ENCODE peak calls at places on chromosomes 16 and 17, in nine cellular contexts. V is CD4-positive, alpha-beta memory T cell; T is spleen; S is hepatocyte; L is right lobe of liver; M is CD4-positive, alpha-beta T cell; Q is ascending aorta; P is fibroblast of lung; K is CD8-positive, alpha-beta T cell. F is an unnamed sample.

GRCh38 chr17:55661359-55661758 is 61.3 kb downstream of the TMEM100 start:
- DNase-seq in V (no peak), T (no peak), S (no peak), L (no peak), M (no peak), Q (no peak), P (no peak), K (no peak), F (no peak)

GRCh38 chr16:48720266-48720665 is 110.3 kb upstream of the N4BP1 start:
- DNase-seq in V (no peak), T (no peak), S (peak; percentile 50), L (no peak), M (no peak), Q (no peak), P (no peak), K (no peak), F (no peak)

GRCh38 chr16:55971447-55971846 is 96.3 kb upstream of the CES5A start:
- DNase-seq in V (no peak), T (no peak), S (no peak), L (no peak), M (no peak), Q (no peak), P (no peak), K (no peak), F (no peak)

GRCh38 chr16:82814059-82814458 is 187.3 kb downstream of the CDH13 start:
- DNase-seq in V (no peak), T (no peak), S (no peak), L (no peak), M (no peak), Q (no peak), P (no peak), K (no peak), F (no peak)

GRCh38 chr16:3596101-3596861 is 15.1 kb downstream of the SLX4 start:
- DNase-seq in V (no peak), T (no peak), S (no peak), L (no peak), M (no peak), Q (no peak), P (no peak), K (no peak), F (peak; percentile 63)

GRCh38 chr16:87295259-87295658 is 21.9 kb downstream of the C16orf95 start:
- DNase-seq in V (peak; percentile 17), T (no peak), S (peak; percentile 48), L (no peak), M (no peak), Q (no peak), P (no peak), K (no peak), F (no peak)

GRCh38 chr17:68101992-68102758 is 66.6 kb downstream of the KPNA2 start:
- DNase-seq in V (peak; percentile 30), T (no peak), S (peak; percentile 23), L (peak; percentile 39), M (peak; percentile 35), Q (no peak), P (no peak), K (no peak), F (no peak)

GRCh38 chr17:49600949-49601348 is 25.3 kb downstream of the NXPH3 start:
- DNase-seq in V (no peak), T (no peak), S (no peak), L (no peak), M (no peak), Q (no peak), P (peak; percentile 16), K (no peak), F (no peak)

GRCh38 chr17:55926276-55926995 is 175.6 kb downstream of the PCTP start:
- DNase-seq in V (no peak), T (no peak), S (no peak), L (no peak), M (no peak), Q (no peak), P (no peak), K (no peak), F (no peak)

GRCh38 chr17:35892091-35892637 is 12.0 kb upstream of the CCL5 start:
- DNase-seq in V (no peak), T (no peak), S (no peak), L (no peak), M (no peak), Q (no peak), P (peak; percentile 22), K (no peak), F (no peak)

GRCh38 chr17:70130274-70130673 is 39.1 kb upstream of the KCNJ2 start:
- DNase-seq in V (no peak), T (no peak), S (no peak), L (no peak), M (no peak), Q (no peak), P (no peak), K (no peak), F (no peak)
- H3K9me3 ChIP-seq in V (no peaks in the 10 kb centered on the region), T (no peaks in the 10 kb centered on the region), S (no peaks in the 10 kb centered on the region), L (no peaks in the 10 kb centered on the region), M (no peaks in the 10 kb centered on the region), Q (no peaks in the 10 kb centered on the region), P (no peaks in the 10 kb centered on the region), K (no peaks in the 10 kb centered on the region), F (no peaks in the 10 kb centered on the region)

GRCh38 chr17:21295036-21295952 is 10.8 kb downstream of the MAP2K3 start:
- DNase-seq in V (no peak), T (no peak), S (peak; percentile 29), L (peak; percentile 29), M (no peak), Q (no peak), P (no peak), K (no peak), F (peak; percentile 64)

GRCh38 chr17:21296097-21297025 is 11.8 kb downstream of the MAP2K3 start:
- DNase-seq in V (no peak), T (no peak), S (no peak), L (peak; percentile 36), M (no peak), Q (no peak), P (no peak), K (no peak), F (peak; percentile 64)

GRCh38 chr17:21297597-21297996 is 13.1 kb downstream of the MAP2K3 start:
- DNase-seq in V (no peak), T (no peak), S (no peak), L (peak; percentile 21), M (no peak), Q (no peak), P (no peak), K (no peak), F (peak; percentile 67)

GRCh38 chr17:21298056-21298982 is 13.8 kb downstream of the MAP2K3 start:
- DNase-seq in V (no peak), T (no peak), S (no peak), L (peak; percentile 26), M (no peak), Q (no peak), P (no peak), K (no peak), F (peak; percentile 66)

GRCh38 chr17:21297026-21297520 is 12.6 kb downstream of the MAP2K3 start:
- DNase-seq in V (no peak), T (no peak), S (no peak), L (peak; percentile 22), M (no peak), Q (no peak), P (no peak), K (no peak), F (peak; percentile 67)
- H3K9me3 ChIP-seq in V (no peaks in the 10 kb centered on the region), T (no peaks in the 10 kb centered on the region), S (no peaks in the 10 kb centered on the region), L (no peaks in the 10 kb centered on the region), M (no peaks in the 10 kb centered on the region), Q (no peaks in the 10 kb centered on the region), P (no peaks in the 10 kb centered on the region), K (no peaks in the 10 kb centered on the region), F (no peaks in the 10 kb centered on the region)

GRCh38 chr17:5179003-5179402 is 12.7 kb downstream of the ZNF594 start:
- DNase-seq in V (no peak), T (no peak), S (no peak), L (no peak), M (no peak), Q (no peak), P (no peak), K (no peak), F (no peak)

GRCh38 chr17:5184284-5184683 is 7.4 kb downstream of the ZNF594 start:
- DNase-seq in V (peak; percentile 12), T (no peak), S (no peak), L (no peak), M (no peak), Q (no peak), P (no peak), K (no peak), F (no peak)

GRCh38 chr17:5181509-5182305 is 10.0 kb downstream of the ZNF594 start:
- DNase-seq in V (no peak), T (no peak), S (no peak), L (no peak), M (no peak), Q (no peak), P (no peak), K (no peak), F (no peak)

GRCh38 chr17:5183410-5183793 is 8.3 kb downstream of the ZNF594 start:
- DNase-seq in V (no peak), T (no peak), S (no peak), L (no peak), M (no peak), Q (no peak), P (no peak), K (no peak), F (no peak)

DNA sequence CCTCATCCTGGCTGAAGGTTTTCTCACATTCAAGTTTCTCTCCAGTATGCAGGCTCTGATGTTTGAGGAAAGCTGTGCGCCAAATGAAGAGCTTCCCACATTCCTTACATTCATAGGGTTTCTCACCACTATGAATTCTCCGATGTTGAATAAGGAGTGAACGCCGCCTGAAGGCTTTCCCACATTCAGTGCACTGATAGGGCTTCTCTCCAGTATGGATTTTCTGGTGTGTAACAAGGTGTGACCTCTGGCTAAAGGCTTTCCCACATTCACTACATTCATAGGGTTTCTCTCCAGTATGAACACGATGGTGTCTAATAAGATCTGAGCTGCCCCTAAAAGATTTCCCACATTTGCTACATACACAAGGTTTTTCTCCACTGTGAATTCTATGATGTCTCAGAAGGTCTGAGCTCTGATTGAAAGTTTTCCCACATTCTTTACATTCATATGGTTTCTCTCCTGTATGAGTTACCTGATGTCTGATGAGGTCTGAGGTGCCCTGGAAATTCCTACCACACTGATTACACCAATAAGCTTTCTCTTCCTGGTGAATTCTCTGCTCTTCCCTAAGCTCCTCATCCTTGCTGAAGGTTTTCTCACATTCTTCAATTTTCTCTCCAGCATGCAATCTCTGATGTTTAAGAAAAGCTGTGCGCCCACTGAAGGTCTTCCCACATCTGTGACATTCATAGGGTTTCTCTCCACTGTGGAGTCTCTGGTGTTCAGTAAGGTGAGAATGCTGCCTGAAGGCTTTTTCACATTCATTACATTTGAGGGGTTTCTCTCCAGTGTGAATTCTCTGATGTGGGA is 8.9 kb downstream of the ZNF594 start:
- DNase-seq in V (no peak), T (no peak), S (no peak), L (no peak), M (no peak), Q (no peak), P (no peak), K (no peak), F (no peak)
- H3K9me3 ChIP-seq in V (peaks cover 55% of the 10 kb centered on the region), T (peaks cover 67% of the 10 kb centered on the region), S (peaks cover 74% of the 10 kb centered on the region), L (peaks cover 15% of the 10 kb centered on the region), M (peaks cover 93% of the 10 kb centered on the region), Q (peaks cover 93% of the 10 kb centered on the region), P (peaks cover 6% of the 10 kb centered on the region), K (peaks cover 41% of the 10 kb centered on the region), F (peaks cover 86% of the 10 kb centered on the region)

DNA sequence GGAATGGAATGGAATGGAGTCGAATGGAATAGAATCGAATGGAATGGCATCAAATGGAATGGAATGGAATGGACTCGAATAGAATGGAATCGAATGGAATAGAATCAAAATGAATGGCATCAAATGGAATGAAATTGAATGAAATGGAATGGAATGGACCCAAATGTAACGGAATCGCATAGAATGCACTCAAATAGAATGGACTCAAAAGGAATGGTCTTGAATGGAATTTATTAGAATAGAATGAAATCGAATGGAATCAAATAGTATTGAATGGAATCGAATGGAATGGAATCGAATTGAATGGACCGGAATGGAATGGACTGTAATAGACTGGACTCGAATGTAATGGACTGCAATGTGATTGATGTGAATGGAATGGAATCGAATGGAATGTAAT is 501.4 kb upstream of the WSB1 start:
- DNase-seq in V (no peak), T (no peak), S (no peak), L (no peak), M (no peak), Q (no peak), P (peak; percentile 36), K (no peak), F (no peak)
- H3K9me3 ChIP-seq in V (peaks cover 32% of the 10 kb centered on the region), T (peaks cover 10% of the 10 kb centered on the region), S (peaks cover 3% of the 10 kb centered on the region), L (no peaks in the 10 kb centered on the region), M (peaks cover 69% of the 10 kb centered on the region), Q (peaks cover 9% of the 10 kb centered on the region), P (peaks cover 3% of the 10 kb centered on the region), K (no peaks in the 10 kb centered on the region), F (peaks cover 38% of the 10 kb centered on the region)

F was measured in upper lobe of right lung.